ENCODE peak calls at places on chromosomes 6 and 20, in six cellular contexts. K, Z, J, E, L and B are unnamed samples.

GRCh38 chr6:165308926-165309731 is at the start of gene C6orf118:
- DNase-seq in E (peak; percentile 84), L (no peak), J (no peak), Z (peak; percentile 1), K (no peak), B (no peak)

GRCh38 chr6:21780601-21781000 is 187.1 kb downstream of the SOX4 start:
- DNase-seq in L (no peak), Z (no peak), E (no peak), J (no peak), K (no peak), B (no peak)

GRCh38 chr6:100657678-100658330 is 193.1 kb upstream of the SIM1 start:
- DNase-seq in Z (no peak), K (no peak), L (no peak), J (peak; percentile 25), E (peak; percentile 37), B (peak; percentile 19)

GRCh38 chr6:118709859-118710350 is 58.5 kb upstream of the CEP85L start:
- DNase-seq in Z (peak; percentile 67), K (no peak), L (peak; percentile 25), J (peak; percentile 71), E (peak; percentile 87), B (no peak)

GRCh38 chr6:3194535-3195376 is 32.7 kb downstream of the TUBB2B start:
- DNase-seq in Z (no peak), E (peak; percentile 37), J (no peak), L (no peak), K (no peak), B (peak; percentile 58)

GRCh38 chr20:24134284-24134683 is 145.7 kb upstream of the GGTLC1 start:
- DNase-seq in K (no peak), Z (no peak), E (no peak), L (no peak), J (no peak), B (no peak)

GRCh38 chr20:41392295-41392694 is 25.7 kb upstream of the EMILIN3 start:
- DNase-seq in E (no peak), K (no peak), J (peak; percentile 27), L (no peak), Z (no peak), B (no peak)

GRCh38 chr20:4303136-4303535 is 287.8 kb upstream of the RNF24 start:
- DNase-seq in Z (no peak), J (no peak), L (no peak), K (no peak), E (no peak), B (no peak)

GRCh38 chr6:22784611-22785010 is 215.2 kb downstream of the HDGFL1 start:
- DNase-seq in E (peak; percentile 17), L (no peak), K (no peak), Z (no peak), J (no peak), B (no peak)

GRCh38 chr6:111263837-111264236 is 176.5 kb downstream of the SLC16A10 start:
- DNase-seq in E (peak; percentile 73), K (peak; percentile 37), Z (no peak), J (peak; percentile 84), L (no peak), B (no peak)

GRCh38 chr6:144335914-144336313 is 50.8 kb downstream of the UTRN start:
- DNase-seq in K (no peak), J (peak; percentile 34), L (no peak), Z (no peak), E (no peak), B (no peak)

GRCh38 chr6:117317261-117317660 is 51.9 kb downstream of the VGLL2 start:
- DNase-seq in L (no peak), J (peak; percentile 20), K (no peak), E (peak; percentile 30), Z (no peak), B (no peak)

GRCh38 chr20:3276400-3277015 is 37.5 kb upstream of the SLC4A11 start:
- DNase-seq in J (peak; percentile 29), L (no peak), E (peak; percentile 62), Z (no peak), K (no peak), B (peak; percentile 84)

GRCh38 chr6:87968435-87969278 is 79.0 kb upstream of the SPACA1 start:
- DNase-seq in E (peak; percentile 11), L (no peak), K (no peak), J (no peak), Z (no peak), B (no peak)

GRCh38 chr20:36065427-36065998 is 89.0 kb upstream of the EPB41L1 start:
- DNase-seq in Z (no peak), K (no peak), L (no peak), J (no peak), E (no peak), B (no peak)

GRCh38 chr20:63343460-63344150 is 17.5 kb downstream of the CHRNA4 start:
- DNase-seq in L (no peak), Z (no peak), K (no peak), E (no peak), J (no peak), B (no peak)

GRCh38 chr20:8678098-8678776 is 390.6 kb upstream of the PLCB4 start:
- DNase-seq in E (peak; percentile 13), K (no peak), Z (no peak), J (peak; percentile 11), L (no peak), B (no peak)

GRCh38 chr6:62285612-62286469 is at the start of gene KHDRBS2:
- DNase-seq in J (no peak), L (no peak), K (no peak), Z (no peak), E (peak; percentile 2), B (no peak)

GRCh38 chr6:145544514-145544913 is 190.8 kb downstream of the EPM2A start:
- DNase-seq in E (peak; percentile 15), Z (no peak), J (peak; percentile 14), L (no peak), K (no peak), B (no peak)

GRCh38 chr6:168206681-168207274 is 112.8 kb downstream of the DACT2 start:
- DNase-seq in L (no peak), J (no peak), Z (no peak), K (no peak), E (no peak), B (no peak)

GRCh38 chr20:22438926-22439325 is 145.4 kb downstream of the FOXA2 start:
- DNase-seq in K (no peak), J (no peak), Z (no peak), E (no peak), L (no peak), B (no peak)

GRCh38 chr20:44552950-44553908 is 29.1 kb upstream of the PKIG start:
- DNase-seq in L (no peak), Z (peak; percentile 57), E (peak; percentile 84), K (no peak), J (peak; percentile 80), B (no peak)

GRCh38 chr6:64872633-64873032 is 834.4 kb downstream of the EYS start:
- DNase-seq in L (no peak), J (no peak), E (no peak), Z (no peak), K (no peak), B (no peak)

GRCh38 chr6:683742-684440 is 9.0 kb downstream of the EXOC2 start:
- DNase-seq in E (peak; percentile 71), K (no peak), J (peak; percentile 83), Z (no peak), L (no peak), B (no peak)

GRCh38 chr20:49785851-49786174 is 26.8 kb upstream of the SLC9A8 start:
- DNase-seq in J (no peak), K (no peak), E (no peak), L (no peak), Z (no peak), B (no peak)

GRCh38 chr20:18055261-18055660 is 2.5 kb downstream of the OVOL2 start:
- DNase-seq in Z (no peak), L (no peak), E (no peak), J (no peak), K (no peak), B (no peak)

GRCh38 chr6:53048431-53049195 is 16.6 kb upstream of the FBXO9 start:
- DNase-seq in E (peak; percentile 92), J (peak; percentile 92), L (no peak), K (no peak), Z (peak; percentile 72), B (no peak)

GRCh38 chr6:111474106-111474505 is 8.9 kb downstream of the REV3L start:
- DNase-seq in E (no peak), Z (no peak), L (no peak), J (no peak), K (no peak), B (no peak)

GRCh38 chr6:142746524-142746923 is 198.5 kb downstream of the HIVEP2 start:
- DNase-seq in L (peak; percentile 9), J (peak; percentile 38), E (peak; percentile 30), Z (no peak), K (no peak), B (no peak)